ENCODE peak calls at places on chromosome 14, in four cellular contexts. One of them, this sample, is unnamed.

GRCh38 chr14:63438065-63438757 is 105.0 kb downstream of the PPP2R5E start:
- DNase-seq in AG09309: peak; percentile 94
- DNase-seq in CD8-positive, alpha-beta T cell: no peak
- DNase-seq in type B pancreatic cell: no peak
- DNase-seq in this sample: peak; percentile 96

GRCh38 chr14:54450535-54450934 is 9.4 kb upstream of the CNIH1 start:
- DNase-seq in AG09309: no peak
- DNase-seq in CD8-positive, alpha-beta T cell: no peak
- DNase-seq in type B pancreatic cell: no peak
- DNase-seq in this sample: no peak

GRCh38 chr14:77882098-77882497 is 82.2 kb downstream of the ADCK1 start:
- DNase-seq in AG09309: no peak
- DNase-seq in CD8-positive, alpha-beta T cell: no peak
- DNase-seq in type B pancreatic cell: no peak
- DNase-seq in this sample: no peak

GRCh38 chr14:103563089-103563620 is 395 bp downstream of the COA8 start:
- DNase-seq in AG09309: no peak
- DNase-seq in CD8-positive, alpha-beta T cell: no peak
- DNase-seq in type B pancreatic cell: no peak
- DNase-seq in this sample: no peak

GRCh38 chr14:92397140-92397815 is 74.3 kb downstream of the SLC24A4 start:
- DNase-seq in AG09309: peak; percentile 28
- DNase-seq in CD8-positive, alpha-beta T cell: no peak
- DNase-seq in type B pancreatic cell: no peak
- DNase-seq in this sample: no peak

GRCh38 chr14:24441904-24442239 is 704 bp downstream of the SDR39U1 start:
- DNase-seq in AG09309: no peak
- DNase-seq in CD8-positive, alpha-beta T cell: no peak
- DNase-seq in type B pancreatic cell: no peak
- DNase-seq in this sample: no peak

GRCh38 chr14:93005135-93005813 is 82.3 kb downstream of the CHGA start:
- DNase-seq in AG09309: no peak
- DNase-seq in CD8-positive, alpha-beta T cell: no peak
- DNase-seq in type B pancreatic cell: no peak
- DNase-seq in this sample: no peak

GRCh38 chr14:97458302-97459137 is 661.3 kb downstream of the VRK1 start:
- DNase-seq in AG09309: no peak
- DNase-seq in CD8-positive, alpha-beta T cell: peak; percentile 70
- DNase-seq in type B pancreatic cell: no peak
- DNase-seq in this sample: no peak

GRCh38 chr14:76832503-76832988 is 6.3 kb downstream of the LRRC74A start:
- DNase-seq in AG09309: no peak
- DNase-seq in CD8-positive, alpha-beta T cell: no peak
- DNase-seq in type B pancreatic cell: no peak
- DNase-seq in this sample: no peak

GRCh38 chr14:73785834-73786631 is 65.6 kb upstream of the PTGR2 start:
- DNase-seq in AG09309: peak; percentile 82
- DNase-seq in CD8-positive, alpha-beta T cell: peak; percentile 44
- DNase-seq in type B pancreatic cell: peak; percentile 77
- DNase-seq in this sample: peak; percentile 96

GRCh38 chr14:56136571-56137498 is 18.6 kb downstream of the PELI2 start:
- DNase-seq in AG09309: no peak
- DNase-seq in CD8-positive, alpha-beta T cell: no peak
- DNase-seq in type B pancreatic cell: no peak
- DNase-seq in this sample: no peak

GRCh38 chr14:103329421-103330347 is 4.4 kb upstream of the EIF5 start:
- DNase-seq in AG09309: no peak
- DNase-seq in CD8-positive, alpha-beta T cell: no peak
- DNase-seq in type B pancreatic cell: no peak
- DNase-seq in this sample: no peak

GRCh38 chr14:71139058-71139946 is 232.0 kb downstream of the PCNX1 start:
- DNase-seq in AG09309: no peak
- DNase-seq in CD8-positive, alpha-beta T cell: peak; percentile 36
- DNase-seq in type B pancreatic cell: peak; percentile 71
- DNase-seq in this sample: no peak

GRCh38 chr14:83870556-83870955 is 1659.4 kb upstream of the FLRT2 start:
- DNase-seq in AG09309: no peak
- DNase-seq in CD8-positive, alpha-beta T cell: no peak
- DNase-seq in type B pancreatic cell: no peak
- DNase-seq in this sample: no peak

GRCh38 chr14:106094654-106095189 is 568.3 kb downstream of the TMEM121 start:
- DNase-seq in AG09309: no peak
- DNase-seq in CD8-positive, alpha-beta T cell: no peak
- DNase-seq in type B pancreatic cell: no peak
- DNase-seq in this sample: no peak

GRCh38 chr14:90597961-90598360 is 201.1 kb downstream of the CALM1 start:
- DNase-seq in AG09309: no peak
- DNase-seq in CD8-positive, alpha-beta T cell: no peak
- DNase-seq in type B pancreatic cell: no peak
- DNase-seq in this sample: no peak

GRCh38 chr14:92780865-92781264 is 13.2 kb upstream of the GOLGA5 start:
- DNase-seq in AG09309: no peak
- DNase-seq in CD8-positive, alpha-beta T cell: no peak
- DNase-seq in type B pancreatic cell: no peak
- DNase-seq in this sample: no peak

GRCh38 chr14:93737574-93737973 is 50.7 kb downstream of the PRIMA1 start:
- DNase-seq in AG09309: no peak
- DNase-seq in CD8-positive, alpha-beta T cell: no peak
- DNase-seq in type B pancreatic cell: no peak
- DNase-seq in this sample: no peak

GRCh38 chr14:28867571-28867970 is 101.0 kb downstream of the FOXG1 start:
- DNase-seq in AG09309: no peak
- DNase-seq in CD8-positive, alpha-beta T cell: no peak
- DNase-seq in type B pancreatic cell: no peak
- DNase-seq in this sample: no peak

GRCh38 chr14:32702571-32702970 is 236.1 kb upstream of the NPAS3 start:
- DNase-seq in AG09309: no peak
- DNase-seq in CD8-positive, alpha-beta T cell: no peak
- DNase-seq in type B pancreatic cell: no peak
- DNase-seq in this sample: no peak

GRCh38 chr14:68637106-68638021 is 155.5 kb downstream of the ZFP36L1 start:
- DNase-seq in AG09309: peak; percentile 18
- DNase-seq in CD8-positive, alpha-beta T cell: no peak
- DNase-seq in type B pancreatic cell: peak; percentile 56
- DNase-seq in this sample: peak; percentile 93

GRCh38 chr14:54805080-54805479 is 97.5 kb downstream of the GCH1 start:
- DNase-seq in AG09309: no peak
- DNase-seq in CD8-positive, alpha-beta T cell: no peak
- DNase-seq in type B pancreatic cell: no peak
- DNase-seq in this sample: no peak

GRCh38 chr14:103867020-103867419 is 19.6 kb upstream of the PPP1R13B start:
- DNase-seq in AG09309: no peak
- DNase-seq in CD8-positive, alpha-beta T cell: no peak
- DNase-seq in type B pancreatic cell: no peak
- DNase-seq in this sample: no peak

GRCh38 chr14:105491366-105492006 is 440 bp downstream of the TEDC1 start:
- DNase-seq in AG09309: no peak
- DNase-seq in CD8-positive, alpha-beta T cell: peak; percentile 74
- DNase-seq in type B pancreatic cell: no peak
- DNase-seq in this sample: no peak

GRCh38 chr14:22303589-22304195 is 285.3 kb downstream of the DAD1 start:
- DNase-seq in AG09309: no peak
- DNase-seq in CD8-positive, alpha-beta T cell: no peak
- DNase-seq in type B pancreatic cell: no peak
- DNase-seq in this sample: no peak

GRCh38 chr14:101774006-101774755 is 12.7 kb downstream of the PPP2R5C start:
- DNase-seq in AG09309: no peak
- DNase-seq in CD8-positive, alpha-beta T cell: no peak
- DNase-seq in type B pancreatic cell: no peak
- DNase-seq in this sample: peak; percentile 72